ENCODE peak calls at places on chromosome 7, in four cellular contexts. One of them, this sample, is unnamed.

GRCh38 chr7:108143658-108144420 is 13.7 kb upstream of the LAMB4 start:
- DNase-seq in H9: no peak
- DNase-seq in PC-3: no peak
- DNase-seq in endothelial cell of umbilical vein: no peak
- DNase-seq in this sample: no peak

GRCh38 chr7:148527717-148528168 is 62.8 kb upstream of the C7orf33 start:
- DNase-seq in H9: peak
- DNase-seq in PC-3: peak
- DNase-seq in endothelial cell of umbilical vein: peak
- DNase-seq in this sample: peak

GRCh38 chr7:31663072-31663471 is 23.9 kb upstream of the PPP1R17 start:
- DNase-seq in H9: peak
- DNase-seq in PC-3: peak
- DNase-seq in endothelial cell of umbilical vein: no peak
- DNase-seq in this sample: no peak

GRCh38 chr7:117468174-117468573 is 11.7 kb upstream of the CFTR start:
- DNase-seq in H9: no peak
- DNase-seq in PC-3: no peak
- DNase-seq in endothelial cell of umbilical vein: no peak
- DNase-seq in this sample: no peak

GRCh38 chr7:9013940-9014339 is 580.5 kb downstream of the NXPH1 start:
- DNase-seq in H9: peak
- DNase-seq in PC-3: no peak
- DNase-seq in endothelial cell of umbilical vein: no peak
- DNase-seq in this sample: no peak

GRCh38 chr7:115975766-115976165 is 54.8 kb downstream of the TFEC start:
- DNase-seq in H9: no peak
- DNase-seq in PC-3: no peak
- DNase-seq in endothelial cell of umbilical vein: no peak
- DNase-seq in this sample: no peak

GRCh38 chr7:22645418-22646181 is 81.4 kb upstream of the IL6 start:
- DNase-seq in H9: no peak
- DNase-seq in PC-3: no peak
- DNase-seq in endothelial cell of umbilical vein: no peak
- DNase-seq in this sample: no peak

GRCh38 chr7:35491233-35491632 is 203.7 kb downstream of the HERPUD2 start:
- DNase-seq in H9: no peak
- DNase-seq in PC-3: no peak
- DNase-seq in endothelial cell of umbilical vein: no peak
- DNase-seq in this sample: no peak

GRCh38 chr7:123154231-123154860 is 45.4 kb downstream of the SLC13A1 start:
- DNase-seq in H9: peak
- DNase-seq in PC-3: peak
- DNase-seq in endothelial cell of umbilical vein: peak
- DNase-seq in this sample: peak

GRCh38 chr7:142711722-142712616 is 37.3 kb upstream of the PRSS1 start:
- DNase-seq in H9: no peak
- DNase-seq in PC-3: peak
- DNase-seq in endothelial cell of umbilical vein: peak
- DNase-seq in this sample: peak

GRCh38 chr7:43631559-43631958 is 48.7 kb downstream of the STK17A start:
- DNase-seq in H9: no peak
- DNase-seq in PC-3: no peak
- DNase-seq in endothelial cell of umbilical vein: no peak
- DNase-seq in this sample: no peak

GRCh38 chr7:157840913-157841756 is 504.3 kb downstream of the DNAJB6 start:
- DNase-seq in H9: peak
- DNase-seq in PC-3: no peak
- DNase-seq in endothelial cell of umbilical vein: no peak
- DNase-seq in this sample: no peak

GRCh38 chr7:79716329-79716728 is 262.9 kb upstream of the MAGI2 start:
- DNase-seq in H9: no peak
- DNase-seq in PC-3: no peak
- DNase-seq in endothelial cell of umbilical vein: no peak
- DNase-seq in this sample: no peak

GRCh38 chr7:131235489-131236317 is 92.0 kb upstream of the MKLN1 start:
- DNase-seq in H9: no peak
- DNase-seq in PC-3: peak
- DNase-seq in endothelial cell of umbilical vein: peak
- DNase-seq in this sample: peak

GRCh38 chr7:22343071-22343470 is 13.9 kb downstream of the RAPGEF5 start:
- DNase-seq in H9: no peak
- DNase-seq in PC-3: no peak
- DNase-seq in endothelial cell of umbilical vein: no peak
- DNase-seq in this sample: no peak

GRCh38 chr7:148185050-148185449 is 405.5 kb upstream of the C7orf33 start:
- DNase-seq in H9: no peak
- DNase-seq in PC-3: no peak
- DNase-seq in endothelial cell of umbilical vein: no peak
- DNase-seq in this sample: no peak

GRCh38 chr7:40057292-40057691 is 77.1 kb downstream of the MPLKIP start:
- DNase-seq in H9: no peak
- DNase-seq in PC-3: no peak
- DNase-seq in endothelial cell of umbilical vein: no peak
- DNase-seq in this sample: peak

GRCh38 chr7:128410092-128410665 is 397 bp upstream of the IMPDH1 start:
- DNase-seq in H9: no peak
- DNase-seq in PC-3: peak
- DNase-seq in endothelial cell of umbilical vein: peak
- DNase-seq in this sample: peak

GRCh38 chr7:55036958-55037357 is 18.1 kb downstream of the EGFR start:
- DNase-seq in H9: no peak
- DNase-seq in PC-3: no peak
- DNase-seq in endothelial cell of umbilical vein: no peak
- DNase-seq in this sample: no peak

GRCh38 chr7:41466760-41467384 is 236.0 kb downstream of the INHBA start:
- DNase-seq in H9: no peak
- DNase-seq in PC-3: no peak
- DNase-seq in endothelial cell of umbilical vein: no peak
- DNase-seq in this sample: no peak
- H3K4me2 ChIP-seq in H9: no peak
- H3K4me2 ChIP-seq in PC-3: no peak
- H3K4me2 ChIP-seq in endothelial cell of umbilical vein: no peak
- H3K4me2 ChIP-seq in this sample: no peak

GRCh38 chr7:74993121-74993520 is 28.6 kb downstream of the CASTOR2 start:
- DNase-seq in H9: no peak
- DNase-seq in PC-3: no peak
- DNase-seq in endothelial cell of umbilical vein: no peak
- DNase-seq in this sample: no peak
- H3K27ac ChIP-seq in H9: no peak
- H3K27ac ChIP-seq in PC-3: no peak
- H3K27ac ChIP-seq in endothelial cell of umbilical vein: no peak
- H3K27ac ChIP-seq in this sample: no peak

DNA sequence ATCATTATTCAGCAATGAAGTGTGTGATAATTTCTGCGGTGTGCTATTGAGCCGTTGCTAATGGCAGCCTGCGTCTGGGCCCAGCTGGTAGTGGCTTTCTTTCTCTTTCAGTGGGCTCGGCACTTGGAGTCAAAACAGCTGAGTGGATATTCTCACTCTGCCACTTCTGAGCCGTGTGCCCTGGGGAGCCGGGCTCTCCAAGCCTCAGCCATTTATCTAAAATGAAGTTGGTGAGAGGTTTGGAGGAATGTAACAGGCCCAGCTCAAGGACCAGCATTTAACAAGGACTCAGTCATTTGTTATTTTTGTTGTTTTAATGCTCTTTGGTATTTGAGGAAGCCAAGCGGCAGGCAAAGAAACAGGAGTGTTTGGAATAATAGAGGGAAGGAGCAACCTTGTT is 87.5 kb upstream of the IFRD1 start:
- DNase-seq in H9: no peak
- DNase-seq in PC-3: no peak
- DNase-seq in endothelial cell of umbilical vein: no peak
- DNase-seq in this sample: peak
- H3K4me2 ChIP-seq in H9: no peak
- H3K4me2 ChIP-seq in PC-3: no peak
- H3K4me2 ChIP-seq in endothelial cell of umbilical vein: no peak
- H3K4me2 ChIP-seq in this sample: no peak

GRCh38 chr7:66255533-66256100 is 50.5 kb downstream of the TPST1 start:
- DNase-seq in H9: no peak
- DNase-seq in PC-3: peak
- DNase-seq in endothelial cell of umbilical vein: no peak
- DNase-seq in this sample: peak

GRCh38 chr7:66256281-66256680 is 51.1 kb downstream of the TPST1 start:
- DNase-seq in H9: no peak
- DNase-seq in PC-3: no peak
- DNase-seq in endothelial cell of umbilical vein: no peak
- DNase-seq in this sample: no peak

GRCh38 chr7:66246549-66247171 is 41.5 kb downstream of the TPST1 start:
- DNase-seq in H9: no peak
- DNase-seq in PC-3: no peak
- DNase-seq in endothelial cell of umbilical vein: no peak
- DNase-seq in this sample: peak

GRCh38 chr7:66247387-66248078 is 42.4 kb downstream of the TPST1 start:
- DNase-seq in H9: no peak
- DNase-seq in PC-3: peak
- DNase-seq in endothelial cell of umbilical vein: no peak
- DNase-seq in this sample: no peak

DNA sequence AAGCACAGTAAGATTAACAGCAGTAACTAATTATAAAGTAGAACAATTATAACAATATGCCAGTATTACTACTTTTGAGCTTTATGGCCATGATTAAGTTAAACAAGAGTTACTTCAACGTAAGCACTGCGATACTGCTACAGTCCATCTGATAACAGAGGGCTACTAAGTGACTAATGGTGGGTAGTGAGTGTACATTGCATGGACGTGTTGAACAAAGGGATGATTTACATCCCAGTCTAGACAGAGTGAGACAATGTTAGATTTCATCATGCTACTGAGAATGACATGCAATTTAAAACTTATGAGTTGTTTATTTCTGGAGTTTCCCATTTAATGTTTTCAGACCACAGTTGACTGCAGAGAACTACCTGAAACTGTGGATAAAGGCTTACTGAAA is 45.6 kb downstream of the TPST1 start:
- DNase-seq in H9: no peak
- DNase-seq in PC-3: peak
- DNase-seq in endothelial cell of umbilical vein: peak
- DNase-seq in this sample: peak
- H3K27ac ChIP-seq in H9: no peak
- H3K27ac ChIP-seq in PC-3: no peak
- H3K27ac ChIP-seq in endothelial cell of umbilical vein: peak
- H3K27ac ChIP-seq in this sample: peak

GRCh38 chr7:5472432-5473315 is 49.0 kb upstream of the TNRC18 start:
- DNase-seq in H9: no peak
- DNase-seq in PC-3: no peak
- DNase-seq in endothelial cell of umbilical vein: no peak
- DNase-seq in this sample: no peak

GRCh38 chr7:5469375-5470166 is 45.9 kb upstream of the TNRC18 start:
- DNase-seq in H9: no peak
- DNase-seq in PC-3: no peak
- DNase-seq in endothelial cell of umbilical vein: no peak
- DNase-seq in this sample: no peak

GRCh38 chr7:5467645-5468044 is 44.0 kb upstream of the TNRC18 start:
- DNase-seq in H9: no peak
- DNase-seq in PC-3: no peak
- DNase-seq in endothelial cell of umbilical vein: no peak
- DNase-seq in this sample: no peak

GRCh38 chr7:5470167-5470532 is 46.5 kb upstream of the TNRC18 start:
- DNase-seq in H9: no peak
- DNase-seq in PC-3: no peak
- DNase-seq in endothelial cell of umbilical vein: no peak
- DNase-seq in this sample: no peak

GRCh38 chr7:5470721-5471311 is 47.2 kb upstream of the TNRC18 start:
- DNase-seq in H9: no peak
- DNase-seq in PC-3: no peak
- DNase-seq in endothelial cell of umbilical vein: no peak
- DNase-seq in this sample: no peak
- H3K4me2 ChIP-seq in H9: no peak
- H3K4me2 ChIP-seq in PC-3: no peak
- H3K4me2 ChIP-seq in endothelial cell of umbilical vein: no peak
- H3K4me2 ChIP-seq in this sample: no peak

GRCh38 chr7:2321020-2321419 is 6.8 kb upstream of the SNX8 start:
- DNase-seq in H9: peak
- DNase-seq in PC-3: no peak
- DNase-seq in endothelial cell of umbilical vein: no peak
- DNase-seq in this sample: peak
- H3K27ac ChIP-seq in H9: no peak
- H3K27ac ChIP-seq in PC-3: no peak
- H3K27ac ChIP-seq in endothelial cell of umbilical vein: no peak
- H3K27ac ChIP-seq in this sample: no peak

GRCh38 chr7:91164531-91164930 is 99.7 kb upstream of the FZD1 start:
- DNase-seq in H9: no peak
- DNase-seq in PC-3: no peak
- DNase-seq in endothelial cell of umbilical vein: no peak
- DNase-seq in this sample: peak
- H3K4me2 ChIP-seq in H9: no peak
- H3K4me2 ChIP-seq in PC-3: no peak
- H3K4me2 ChIP-seq in endothelial cell of umbilical vein: no peak
- H3K4me2 ChIP-seq in this sample: peak

GRCh38 chr7:27123477-27124053 is 7.0 kb downstream of the HOXA4 start:
- DNase-seq in H9: no peak
- DNase-seq in PC-3: no peak
- DNase-seq in endothelial cell of umbilical vein: no peak
- DNase-seq in this sample: no peak

GRCh38 chr7:27124096-27124978 is 6.2 kb downstream of the HOXA4 start:
- DNase-seq in H9: no peak
- DNase-seq in PC-3: no peak
- DNase-seq in endothelial cell of umbilical vein: peak
- DNase-seq in this sample: no peak

GRCh38 chr7:27125986-27126394 is 4.6 kb downstream of the HOXA4 start:
- DNase-seq in H9: no peak
- DNase-seq in PC-3: no peak
- DNase-seq in endothelial cell of umbilical vein: no peak
- DNase-seq in this sample: no peak

GRCh38 chr7:27126596-27127327 is 3.8 kb downstream of the HOXA4 start:
- DNase-seq in H9: no peak
- DNase-seq in PC-3: no peak
- DNase-seq in endothelial cell of umbilical vein: no peak
- DNase-seq in this sample: no peak

DNA sequence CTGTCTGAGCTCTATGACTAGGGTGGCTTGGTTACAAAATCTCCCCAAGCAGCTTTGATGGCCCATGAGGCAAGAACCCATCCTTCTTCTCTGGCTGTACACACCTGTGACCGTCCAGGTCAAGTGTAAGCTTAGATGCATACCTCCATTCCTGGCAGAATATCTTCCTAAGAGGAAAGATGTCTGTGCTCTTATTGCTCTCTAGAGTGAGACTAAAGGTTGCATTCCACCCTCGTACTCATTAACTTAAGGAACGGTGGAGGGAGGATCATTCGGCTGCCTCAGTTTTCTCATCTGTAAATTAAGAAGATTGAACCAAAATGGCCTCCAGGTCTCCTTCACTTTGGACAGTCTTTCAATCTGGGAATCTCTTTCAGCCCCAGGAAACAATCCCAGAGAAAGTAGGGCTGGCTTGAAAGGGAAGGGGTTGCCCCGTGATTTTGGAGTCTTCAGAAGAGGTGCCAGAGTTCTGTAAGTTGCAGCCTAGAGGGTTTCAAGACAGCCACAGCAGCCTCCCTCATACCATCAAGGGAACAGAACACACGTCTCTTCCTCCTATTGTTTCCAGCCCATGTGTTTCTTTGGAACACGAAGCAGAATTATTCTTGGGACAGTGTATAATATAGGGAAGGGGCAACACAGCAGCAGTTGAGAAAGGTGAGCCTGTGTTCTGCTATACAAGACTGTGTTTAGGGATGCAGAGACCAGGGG is 5.4 kb downstream of the HOXA4 start:
- DNase-seq in H9: no peak
- DNase-seq in PC-3: no peak
- DNase-seq in endothelial cell of umbilical vein: peak
- DNase-seq in this sample: no peak
- H3K27ac ChIP-seq in H9: no peak
- H3K27ac ChIP-seq in PC-3: no peak
- H3K27ac ChIP-seq in endothelial cell of umbilical vein: peak
- H3K27ac ChIP-seq in this sample: no peak